ENCODE peak calls at places on chromosomes 4 and X, in four cellular contexts. F is H9, H is A549, O is ovary. K is an unnamed sample. For H3K4me1, the result is how much of the 10 kb centered on the place peaks cover.

GRCh38 chr4:127291316-127291715 is 341.4 kb upstream of the INTU start:
- DNase-seq in O (no peak), F (no peak), H (no peak), K (no peak)

GRCh38 chr4:6943870-6944195 is 34.2 kb downstream of the TBC1D14 start:
- DNase-seq in O (no peak), F (no peak), H (no peak), K (no peak)

GRCh38 chrX:114615765-114616164 is 31.9 kb downstream of the HTR2C start:
- DNase-seq in H (no peak), O (no peak), F (no peak), K (no peak)

GRCh38 chrX:130728208-130728607 is 174.8 kb downstream of the ENOX2 start:
- DNase-seq in F (no peak), O (no peak), H (no peak), K (no peak)

GRCh38 chrX:104008831-104009230 is 4.7 kb downstream of the H2BW1 start:
- DNase-seq in H (no peak), O (no peak), F (no peak), K (no peak)

GRCh38 chrX:40021647-40022046 is 76.1 kb downstream of the BCOR start:
- DNase-seq in F (no peak), H (no peak), O (no peak), K (no peak)

GRCh38 chr4:37825943-37826281 is 574 bp upstream of the PGM2 start:
- DNase-seq in F (peak), H (no peak), O (no peak), K (no peak)

GRCh38 chr4:61427818-61428495 is 227.8 kb downstream of the ADGRL3 start:
- DNase-seq in F (no peak), O (no peak), H (no peak), K (no peak)

GRCh38 chr4:6746721-6747689 is 31.0 kb downstream of the BLOC1S4 start:
- DNase-seq in O (no peak), H (peak), F (no peak), K (no peak)

GRCh38 chrX:153778684-153779101 is 2.1 kb upstream of the SRPK3 start:
- DNase-seq in F (no peak), O (no peak), H (peak), K (no peak)

GRCh38 chr4:59956366-59956765 is 1243.8 kb upstream of the ADGRL3 start:
- DNase-seq in O (no peak), F (no peak), H (no peak), K (no peak)

GRCh38 chr4:53720776-53721175 is 129.5 kb upstream of the LNX1 start:
- DNase-seq in F (no peak), H (no peak), O (no peak), K (no peak)

GRCh38 chr4:169201144-169202124 is 69.3 kb downstream of the SH3RF1 start:
- DNase-seq in H (no peak), F (no peak), O (no peak), K (no peak)

GRCh38 chr4:169203891-169204290 is 66.9 kb downstream of the SH3RF1 start:
- DNase-seq in O (no peak), F (no peak), H (no peak), K (no peak)

GRCh38 chr4:169202143-169202699 is 68.5 kb downstream of the SH3RF1 start:
- DNase-seq in F (no peak), H (no peak), O (no peak), K (no peak)

GRCh38 chr4:169200361-169201030 is 70.3 kb downstream of the SH3RF1 start:
- DNase-seq in F (no peak), H (no peak), O (no peak), K (no peak)

DNA sequence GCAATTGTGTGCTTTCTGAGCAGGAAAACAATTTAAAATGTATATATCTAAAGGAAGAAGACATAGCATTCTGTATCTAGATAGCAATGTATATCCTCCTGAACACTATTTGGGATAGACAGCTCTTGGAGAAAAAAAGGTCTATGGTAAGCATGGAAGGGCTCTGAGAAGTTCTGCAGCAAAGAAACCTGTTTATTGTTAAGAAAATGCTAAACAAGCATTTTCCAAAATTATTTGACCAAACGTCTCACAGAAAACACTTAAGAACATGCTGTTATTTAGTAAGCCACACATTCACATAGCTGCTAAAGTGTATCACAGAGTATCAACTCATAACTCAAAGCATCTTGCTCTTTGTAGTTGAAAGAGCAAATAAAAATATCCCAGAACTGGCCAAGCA is 67.9 kb downstream of the SH3RF1 start:
- DNase-seq in F (no peak), H (no peak), O (no peak), K (no peak)
- H3K4me1 ChIP-seq in F (under half), H (half or more), O (under half), K (under half)

GRCh38 chr4:1693131-1693896 is 9.2 kb upstream of the FAM53A start:
- DNase-seq in H (peak), F (peak), O (peak), K (no peak)

GRCh38 chr4:1690698-1691097 is 6.6 kb upstream of the FAM53A start:
- DNase-seq in O (no peak), F (no peak), H (no peak), K (no peak)

GRCh38 chr4:1691737-1692373 is 7.7 kb upstream of the FAM53A start:
- DNase-seq in F (no peak), O (no peak), H (no peak), K (no peak)

GRCh38 chr4:1695913-1696312 is 11.8 kb upstream of the FAM53A start:
- DNase-seq in F (no peak), H (no peak), O (no peak), K (no peak)
- H3K4me1 ChIP-seq in F (under half), H (under half), O (under half), K (under half)

GRCh38 chr4:5037553-5038551 is 13.4 kb upstream of the STK32B start:
- DNase-seq in O (no peak), F (no peak), H (peak), K (no peak)
- H3K4me1 ChIP-seq in O (under half), F (under half), H (under half), K (under half)

DNA sequence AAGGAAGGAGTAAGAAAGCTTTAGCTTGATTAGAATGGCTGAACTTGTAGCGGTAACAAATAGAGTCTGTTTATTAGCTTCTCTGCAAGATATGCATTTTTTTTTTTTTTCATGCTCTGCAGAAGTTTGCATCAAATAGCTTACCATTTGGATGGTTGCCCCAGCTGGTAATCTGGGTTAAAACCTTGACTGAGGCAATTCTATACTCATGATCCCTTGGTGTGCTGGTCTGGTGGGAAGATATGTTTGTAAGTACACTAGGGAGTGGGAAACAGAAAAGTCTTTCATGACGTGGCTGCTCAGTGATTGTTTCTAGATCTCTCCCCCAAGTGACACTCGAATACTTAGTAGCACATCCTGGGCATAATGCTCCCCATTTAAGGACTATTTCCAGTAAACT is 32.1 kb downstream of the SEPTIN11 start:
- DNase-seq in O (no peak), F (no peak), H (no peak), K (no peak)
- H3K4me1 ChIP-seq in O (under half), F (under half), H (under half), K (under half)

GRCh38 chr4:76980280-76980679 is 30.7 kb downstream of the SEPTIN11 start:
- DNase-seq in O (no peak), H (no peak), F (no peak), K (no peak)
- H3K4me1 ChIP-seq in O (under half), H (under half), F (under half), K (under half)

GRCh38 chr4:118754890-118755289 is 69.7 kb downstream of the METTL14 start:
- DNase-seq in F (no peak), H (no peak), O (no peak), K (no peak)
- H3K4me1 ChIP-seq in F (under half), H (under half), O (under half), K (under half)

K was measured in iPS DF 6.9.